ENCODE peak calls at places on chromosomes 6 and 20, in nine cellular contexts. J is GM23338, Z is breast epithelium, C is GM12891, W is GM12892, K is transverse colon, U is SK-N-MC, N is spleen, M is sigmoid colon. G is an unnamed sample.

GRCh38 chr20:19976595-19977372 is 40.4 kb upstream of the NAA20 start:
- DNase-seq in J (no peak), Z (peak; percentile 82), C (no peak), W (no peak), K (no peak), U (no peak), N (no peak), M (peak; percentile 84), G (no peak)

GRCh38 chr6:129754750-129755149 is 44.8 kb upstream of the ARHGAP18 start:
- DNase-seq in J (no peak), Z (no peak), C (no peak), W (no peak), K (no peak), U (no peak), N (no peak), M (no peak), G (no peak)

GRCh38 chr6:151806757-151807512 is 547 bp upstream of the ESR1 start:
- DNase-seq in J (peak; percentile 16), Z (no peak), C (no peak), W (no peak), K (no peak), U (no peak), N (no peak), M (no peak), G (no peak)

GRCh38 chr6:8387942-8388437 is 47.4 kb downstream of the SLC35B3 start:
- DNase-seq in J (peak; percentile 2), Z (no peak), C (no peak), W (no peak), K (no peak), U (no peak), N (no peak), M (no peak), G (no peak)

GRCh38 chr6:161356167-161356844 is 82.4 kb upstream of the AGPAT4 start:
- DNase-seq in J (no peak), Z (no peak), C (no peak), W (no peak), K (no peak), U (no peak), N (no peak), M (no peak), G (no peak)

GRCh38 chr20:56463428-56463827 is 5.0 kb upstream of the RTF2 start:
- DNase-seq in J (no peak), Z (no peak), C (no peak), W (no peak), K (no peak), U (no peak), N (no peak), M (no peak), G (peak; percentile 45)

GRCh38 chr6:116115781-116116180 is 10.2 kb downstream of the COL10A1 start:
- DNase-seq in J (no peak), Z (no peak), C (no peak), W (no peak), K (no peak), U (no peak), N (no peak), M (no peak), G (no peak)

GRCh38 chr20:36002855-36003254 is 34.5 kb downstream of the CNBD2 start:
- DNase-seq in J (no peak), Z (no peak), C (no peak), W (no peak), K (no peak), U (no peak), N (no peak), M (no peak), G (no peak)

GRCh38 chr20:45823949-45824835 is 2.9 kb downstream of the TNNC2 start:
- DNase-seq in J (peak; percentile 89), Z (no peak), C (peak; percentile 56), W (peak; percentile 42), K (peak; percentile 72), U (no peak), N (peak; percentile 85), M (peak; percentile 80), G (peak; percentile 61)

GRCh38 chr20:19974621-19975435 is 42.3 kb upstream of the NAA20 start:
- DNase-seq in J (no peak), Z (peak; percentile 82), C (no peak), W (no peak), K (peak; percentile 63), U (no peak), N (peak; percentile 88), M (peak; percentile 97), G (peak; percentile 84)

GRCh38 chr6:126199482-126199881 is 140.4 kb upstream of the CENPW start:
- DNase-seq in J (no peak), Z (no peak), C (no peak), W (no peak), K (no peak), U (no peak), N (no peak), M (no peak), G (no peak)

GRCh38 chr6:135281227-135281626 is 100.1 kb downstream of the MYB start:
- DNase-seq in J (no peak), Z (no peak), C (no peak), W (no peak), K (no peak), U (peak; percentile 32), N (no peak), M (no peak), G (peak; percentile 76)

GRCh38 chr6:53984163-53984562 is 127.1 kb upstream of the MLIP start:
- DNase-seq in J (no peak), Z (no peak), C (no peak), W (no peak), K (no peak), U (no peak), N (no peak), M (no peak), G (no peak)

GRCh38 chr6:28648035-28648877 is 122.6 kb downstream of the GPX5 start:
- DNase-seq in J (peak; percentile 82), Z (no peak), C (no peak), W (no peak), K (no peak), U (peak; percentile 86), N (no peak), M (no peak), G (no peak)

GRCh38 chr6:34238507-34239239 is 2.0 kb downstream of the HMGA1 start:
- DNase-seq in J (no peak), Z (no peak), C (no peak), W (no peak), K (no peak), U (no peak), N (peak; percentile 80), M (peak; percentile 56), G (no peak)

GRCh38 chr20:22339091-22339881 is 245.1 kb downstream of the FOXA2 start:
- DNase-seq in J (peak; percentile 92), Z (no peak), C (peak; percentile 23), W (no peak), K (peak; percentile 45), U (peak; percentile 26), N (no peak), M (no peak), G (peak; percentile 41)

GRCh38 chr6:96721227-96721626 is 116.0 kb downstream of the GPR63 start:
- DNase-seq in J (no peak), Z (no peak), C (no peak), W (no peak), K (no peak), U (no peak), N (no peak), M (no peak), G (no peak)

GRCh38 chr20:33669224-33669623 is 2.5 kb downstream of the ACTL10 start:
- DNase-seq in J (no peak), Z (no peak), C (no peak), W (no peak), K (no peak), U (no peak), N (no peak), M (no peak), G (no peak)

GRCh38 chr20:61886721-61887658 is 178.7 kb downstream of the TAF4 start:
- DNase-seq in J (peak; percentile 65), Z (no peak), C (peak; percentile 78), W (peak; percentile 52), K (no peak), U (no peak), N (peak; percentile 69), M (no peak), G (peak; percentile 40)

GRCh38 chr6:145749632-145750031 is 14.3 kb upstream of the EPM2A start:
- DNase-seq in J (no peak), Z (no peak), C (no peak), W (no peak), K (no peak), U (no peak), N (no peak), M (no peak), G (no peak)

GRCh38 chr6:21402368-21402767 is 191.2 kb upstream of the SOX4 start:
- DNase-seq in J (no peak), Z (peak; percentile 28), C (no peak), W (no peak), K (no peak), U (no peak), N (no peak), M (peak; percentile 79), G (peak; percentile 15)

GRCh38 chr20:44911264-44911921 is 1.5 kb downstream of the PABPC1L start:
- DNase-seq in J (peak; percentile 88), Z (no peak), C (peak; percentile 55), W (no peak), K (peak; percentile 52), U (no peak), N (peak; percentile 83), M (no peak), G (no peak)

GRCh38 chr6:3752538-3753227 is 1.2 kb upstream of the PXDC1 start:
- DNase-seq in J (peak; percentile 31), Z (no peak), C (no peak), W (no peak), K (no peak), U (no peak), N (no peak), M (peak; percentile 82), G (no peak)
- TF ChIP-seq POLR2AphosphoS5 in J (no peak), Z (no peak), C (no peak), W (no peak), K (no peak), U (no peak), N (no peak), M (no peak), G (no peak)

GRCh38 chr20:5192570-5193431 is 66.0 kb downstream of the CDS2 start:
- DNase-seq in J (no peak), Z (no peak), C (no peak), W (no peak), K (no peak), U (no peak), N (no peak), M (no peak), G (no peak)
- TF ChIP-seq POLR2AphosphoS5 in J (no peak), Z (no peak), C (no peak), W (no peak), K (no peak), U (no peak), N (no peak), M (no peak), G (no peak)

GRCh38 chr20:48763183-48764030 is 64.4 kb downstream of the PREX1 start:
- DNase-seq in J (peak; percentile 17), Z (no peak), C (no peak), W (no peak), K (no peak), U (no peak), N (no peak), M (no peak), G (no peak)
- TF ChIP-seq POLR2AphosphoS5 in J (no peak), Z (no peak), C (no peak), W (no peak), K (no peak), U (no peak), N (peak; percentile 71), M (no peak), G (no peak)

DNA sequence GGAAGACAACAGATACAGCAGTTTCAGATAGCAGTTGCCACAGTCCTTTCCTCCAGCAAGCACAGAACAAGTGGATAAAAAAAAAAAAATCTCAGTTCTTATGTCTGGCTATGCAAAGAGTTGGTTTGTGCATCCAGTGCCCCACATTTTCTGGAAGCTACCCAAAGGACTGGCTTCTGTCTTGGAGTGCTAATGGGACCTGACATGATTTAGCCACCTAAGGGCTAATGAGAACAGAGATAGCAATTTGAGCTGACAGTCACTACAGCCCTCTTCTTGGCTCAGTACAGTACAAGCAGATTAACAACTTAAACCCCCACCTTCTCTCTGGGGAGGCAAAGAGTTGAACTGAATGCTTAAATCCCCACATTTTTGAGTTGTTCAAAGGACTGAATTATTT is 976.8 kb downstream of the TBC1D32 start:
- DNase-seq in J (no peak), Z (no peak), C (no peak), W (no peak), K (no peak), U (no peak), N (no peak), M (no peak), G (no peak)
- TF ChIP-seq POLR2AphosphoS5 in J (no peak), Z (no peak), C (no peak), W (no peak), K (no peak), U (no peak), N (no peak), M (no peak), G (no peak)